ENCODE peak calls at places on chromosome 18, in six cellular contexts. S is HepG2; Q is fibroblast of lung; K is heart right ventricle; V is MM.1S; B is CD8-positive, alpha-beta memory T cell. A is an unnamed sample.

GRCh38 chr18:56270851-56271250 is 367.5 kb downstream of the TXNL1 start:
- DNase-seq in S (no peak), Q (no peak), K (no peak), V (no peak), B (no peak), A (no peak)

GRCh38 chr18:61765097-61765496 is 127.7 kb downstream of the RNF152 start:
- DNase-seq in S (no peak), Q (peak; percentile 14), K (no peak), V (no peak), B (no peak), A (peak; percentile 71)

GRCh38 chr18:79062806-79063205 is 6.4 kb upstream of the ATP9B start:
- DNase-seq in S (peak; percentile 21), Q (no peak), K (no peak), V (no peak), B (no peak), A (no peak)

GRCh38 chr18:44819944-44820510 is 139.3 kb downstream of the SETBP1 start:
- DNase-seq in S (no peak), Q (no peak), K (peak; percentile 48), V (no peak), B (no peak), A (no peak)

GRCh38 chr18:51191139-51191717 is 6.3 kb downstream of the MEX3C start:
- DNase-seq in S (no peak), Q (no peak), K (no peak), V (peak; percentile 50), B (no peak), A (no peak)

GRCh38 chr18:66867653-66868052 is 263.8 kb upstream of the CDH19 start:
- DNase-seq in S (no peak), Q (no peak), K (no peak), V (peak; percentile 9), B (no peak), A (no peak)

GRCh38 chr18:63970803-63971191 is 916 bp downstream of the SERPINB8 start:
- DNase-seq in S (no peak), Q (peak; percentile 42), K (peak; percentile 28), V (no peak), B (peak; percentile 7), A (peak; percentile 33)

GRCh38 chr18:22143347-22144340 is 25.7 kb upstream of the GATA6 start:
- DNase-seq in S (no peak), Q (no peak), K (no peak), V (no peak), B (no peak), A (no peak)

GRCh38 chr18:48541026-48541746 is 2.4 kb downstream of the CTIF start:
- DNase-seq in S (no peak), Q (peak; percentile 78), K (peak; percentile 73), V (peak; percentile 60), B (no peak), A (peak; percentile 82)

DNA sequence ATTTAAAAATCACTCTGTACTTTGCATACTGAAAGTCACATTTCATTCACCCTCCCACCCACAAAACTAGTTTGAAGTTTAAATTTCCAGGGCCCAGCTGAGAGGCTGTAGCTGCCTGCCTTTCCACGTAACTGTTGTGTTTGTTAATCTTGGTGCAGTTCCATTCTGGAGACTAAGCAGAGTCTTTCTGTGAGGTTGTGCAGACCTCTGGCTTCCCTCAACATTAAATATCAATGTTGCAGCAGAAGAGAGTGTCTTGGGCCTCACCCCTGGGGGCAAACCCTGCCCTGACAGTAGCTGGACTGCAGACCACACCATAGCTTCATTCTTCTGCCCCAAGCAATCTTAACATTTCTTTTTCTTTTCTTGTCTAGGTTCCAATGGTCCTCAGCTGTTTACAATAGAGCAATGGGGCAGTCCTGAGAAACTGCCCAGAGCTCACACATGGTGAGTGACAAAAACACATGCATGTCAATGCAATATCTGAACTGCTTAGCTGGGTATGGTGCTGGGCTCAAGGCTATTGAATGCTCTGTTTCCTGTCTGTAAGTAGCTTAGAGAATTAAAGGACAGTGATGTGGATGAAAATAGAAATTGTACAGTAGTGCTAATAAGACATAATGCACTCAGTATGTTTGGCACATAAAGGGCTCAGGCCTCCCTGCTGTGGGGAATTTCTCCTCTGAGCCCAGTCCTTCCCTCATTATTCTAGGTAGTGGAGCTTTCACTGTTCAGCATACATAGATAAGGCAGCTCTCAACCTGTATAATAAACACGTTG is 237.6 kb downstream of the ALPK2 start:
- DNase-seq in S (no peak), Q (peak; percentile 10), K (no peak), V (no peak), B (no peak), A (no peak)
- H3K36me3 ChIP-seq in S (peaks cover 38% of the 10 kb centered on the region), Q (no peaks in the 10 kb centered on the region), K (peaks cover 14% of the 10 kb centered on the region), V (no peaks in the 10 kb centered on the region), B (no peaks in the 10 kb centered on the region), A (peaks cover 16% of the 10 kb centered on the region)

GRCh38 chr18:35334821-35335220 is 9.4 kb downstream of the ZNF24 start:
- DNase-seq in S (no peak), Q (peak; percentile 9), K (no peak), V (no peak), B (no peak), A (no peak)

GRCh38 chr18:35335861-35336260 is 8.4 kb downstream of the ZNF24 start:
- DNase-seq in S (no peak), Q (no peak), K (no peak), V (no peak), B (no peak), A (no peak)

GRCh38 chr18:35331367-35332087 is 12.7 kb downstream of the ZNF24 start:
- DNase-seq in S (no peak), Q (no peak), K (no peak), V (no peak), B (no peak), A (peak; percentile 25)

GRCh38 chr18:35334183-35334582 is 10.0 kb downstream of the ZNF24 start:
- DNase-seq in S (no peak), Q (no peak), K (no peak), V (no peak), B (no peak), A (no peak)

DNA sequence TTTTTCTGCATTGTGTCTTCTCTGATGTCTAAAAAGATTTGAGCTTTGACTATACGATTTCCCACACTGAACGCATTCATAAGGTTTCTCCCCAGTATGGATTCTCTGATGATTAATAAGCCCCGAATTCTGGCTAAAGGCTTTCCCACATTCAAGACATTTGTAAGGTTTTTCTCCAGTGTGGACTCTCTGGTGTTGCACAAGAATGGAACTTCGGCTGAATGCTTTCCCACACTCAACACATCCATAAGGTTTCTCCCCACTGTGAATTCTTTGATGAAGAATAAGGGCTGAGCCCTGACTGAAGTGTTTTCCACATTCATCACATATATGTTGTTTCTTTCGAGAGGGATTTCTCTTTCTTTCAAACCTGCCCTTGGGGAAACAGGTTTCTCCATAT is 7.0 kb downstream of the ZNF24 start:
- DNase-seq in S (no peak), Q (no peak), K (no peak), V (no peak), B (no peak), A (no peak)
- H3K36me3 ChIP-seq in S (peaks cover 28% of the 10 kb centered on the region), Q (peaks cover 21% of the 10 kb centered on the region), K (peaks cover 60% of the 10 kb centered on the region), V (peaks cover 22% of the 10 kb centered on the region), B (peaks cover 63% of the 10 kb centered on the region), A (peaks cover 80% of the 10 kb centered on the region)

GRCh38 chr18:12318334-12318697 is 10.3 kb downstream of the TUBB6 start:
- DNase-seq in S (no peak), Q (no peak), K (no peak), V (no peak), B (no peak), A (no peak)
- H3K36me3 ChIP-seq in S (no peaks in the 10 kb centered on the region), Q (peaks cover 18% of the 10 kb centered on the region), K (peaks cover 13% of the 10 kb centered on the region), V (no peaks in the 10 kb centered on the region), B (no peaks in the 10 kb centered on the region), A (peaks cover 30% of the 10 kb centered on the region)

DNA sequence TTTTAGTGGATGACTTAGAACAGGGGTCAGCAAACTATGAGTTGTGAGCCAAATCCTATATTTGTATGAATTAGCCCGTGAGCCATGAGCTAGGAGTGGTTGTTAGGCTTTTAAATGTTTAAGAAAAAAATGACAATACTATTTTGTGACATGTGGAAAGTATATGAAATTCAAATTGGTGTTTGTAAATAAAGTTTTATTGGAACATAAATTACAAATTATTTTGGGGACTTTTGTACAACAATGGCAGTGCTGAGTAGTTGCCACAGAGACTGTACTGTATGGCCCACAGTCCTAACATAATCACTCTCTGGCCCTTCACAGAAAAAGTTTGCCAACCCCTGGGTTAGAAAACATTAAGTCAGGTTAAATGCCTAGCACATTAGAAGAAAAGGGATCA is 26.1 kb downstream of the ADNP2 start:
- DNase-seq in S (no peak), Q (no peak), K (no peak), V (no peak), B (no peak), A (no peak)
- H3K36me3 ChIP-seq in S (peaks cover 39% of the 10 kb centered on the region), Q (peaks cover 15% of the 10 kb centered on the region), K (peaks cover 36% of the 10 kb centered on the region), V (no peaks in the 10 kb centered on the region), B (peaks cover 25% of the 10 kb centered on the region), A (peaks cover 45% of the 10 kb centered on the region)

GRCh38 chr18:74508821-74509225 is 12.7 kb downstream of the CNDP2 start:
- DNase-seq in S (no peak), Q (no peak), K (no peak), V (no peak), B (no peak), A (peak; percentile 12)

GRCh38 chr18:74512321-74513053 is 16.3 kb downstream of the CNDP2 start:
- DNase-seq in S (no peak), Q (no peak), K (no peak), V (no peak), B (no peak), A (no peak)

GRCh38 chr18:74511823-74512222 is 15.7 kb downstream of the CNDP2 start:
- DNase-seq in S (no peak), Q (no peak), K (no peak), V (no peak), B (no peak), A (no peak)

GRCh38 chr18:74509856-74510769 is 13.9 kb downstream of the CNDP2 start:
- DNase-seq in S (no peak), Q (no peak), K (no peak), V (no peak), B (no peak), A (no peak)

DNA sequence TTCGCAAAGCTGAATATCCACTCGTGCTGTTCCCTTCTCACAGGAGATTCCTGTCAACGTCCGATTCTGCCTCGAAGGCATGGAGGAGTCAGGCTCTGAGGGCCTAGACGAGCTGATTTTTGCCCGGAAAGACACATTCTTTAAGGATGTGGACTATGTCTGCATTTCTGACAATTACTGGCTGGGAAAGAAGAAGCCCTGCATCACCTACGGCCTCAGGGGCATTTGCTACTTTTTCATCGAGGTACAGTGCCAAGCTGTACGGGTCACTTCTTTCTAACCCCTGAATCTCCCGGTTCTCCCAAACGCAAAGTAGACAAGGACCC is 14.6 kb downstream of the CNDP2 start:
- DNase-seq in S (no peak), Q (no peak), K (no peak), V (no peak), B (no peak), A (no peak)
- H3K36me3 ChIP-seq in S (peaks cover 33% of the 10 kb centered on the region), Q (peaks cover 24% of the 10 kb centered on the region), K (peaks cover 46% of the 10 kb centered on the region), V (peaks cover 16% of the 10 kb centered on the region), B (peaks cover 51% of the 10 kb centered on the region), A (peaks cover 15% of the 10 kb centered on the region)

GRCh38 chr18:45890606-45891005 is 65.1 kb downstream of the SIGLEC15 start:
- DNase-seq in S (no peak), Q (no peak), K (peak; percentile 7), V (no peak), B (no peak), A (peak; percentile 6)
- H3K36me3 ChIP-seq in S (peaks cover 2% of the 10 kb centered on the region), Q (peaks cover 6% of the 10 kb centered on the region), K (peaks cover 21% of the 10 kb centered on the region), V (no peaks in the 10 kb centered on the region), B (peaks cover 17% of the 10 kb centered on the region), A (peaks cover 6% of the 10 kb centered on the region)

GRCh38 chr18:23526516-23527063 is 23.3 kb downstream of the RMC1 start:
- DNase-seq in S (no peak), Q (no peak), K (no peak), V (no peak), B (no peak), A (no peak)
- H3K36me3 ChIP-seq in S (peaks cover 11% of the 10 kb centered on the region), Q (peaks cover 24% of the 10 kb centered on the region), K (peaks cover 85% of the 10 kb centered on the region), V (peaks cover 8% of the 10 kb centered on the region), B (peaks cover 68% of the 10 kb centered on the region), A (peaks cover 29% of the 10 kb centered on the region)

A was measured in cardiac muscle cell.